ENCODE peak calls at places on chromosome 7, in six cellular contexts. C is activated effector memory CD4-positive, alpha-beta T cell treated with anti-CD3 and anti-CD28 coated beads, Interleukin-2, amount 50 U/mL, for 16 hours; Q is posterior cingulate gyrus; D is ELR; B is cardiac fibroblast; Z is GDM1. O is an unnamed sample.

GRCh38 chr7:68371985-68372384 is 1226.3 kb upstream of the AUTS2 start:
- DNase-seq in C (no peak), Q (no peak), D (no peak), B (no peak), Z (no peak), O (no peak)

GRCh38 chr7:36006656-36007229 is 146.3 kb upstream of the EEPD1 start:
- DNase-seq in C (no peak), Q (no peak), D (no peak), B (no peak), Z (no peak), O (no peak)

GRCh38 chr7:70647801-70648491 is 484.0 kb upstream of the GALNT17 start:
- DNase-seq in C (peak; percentile 89), Q (no peak), D (peak; percentile 94), B (no peak), Z (peak; percentile 7), O (peak; percentile 69)

GRCh38 chr7:63027075-63027474 is 971.6 kb upstream of the ZNF722 start:
- DNase-seq in C (no peak), Q (no peak), D (no peak), B (no peak), Z (no peak), O (no peak)

GRCh38 chr7:93147358-93147757 is 827 bp downstream of the SAMD9L start:
- DNase-seq in C (peak; percentile 76), Q (no peak), D (peak; percentile 62), B (peak; percentile 67), Z (peak; percentile 49), O (peak; percentile 65)

GRCh38 chr7:924541-925231 is 29.8 kb downstream of the ADAP1 start:
- DNase-seq in C (peak; percentile 88), Q (peak; percentile 9), D (peak; percentile 41), B (no peak), Z (peak; percentile 17), O (no peak)

GRCh38 chr7:148334959-148335577 is 255.5 kb upstream of the C7orf33 start:
- DNase-seq in C (no peak), Q (no peak), D (peak; percentile 3), B (peak; percentile 14), Z (no peak), O (no peak)

GRCh38 chr7:43248553-43248952 is 136.1 kb downstream of the HECW1 start:
- DNase-seq in C (no peak), Q (no peak), D (no peak), B (no peak), Z (no peak), O (no peak)

GRCh38 chr7:44752822-44753221 is 4.2 kb downstream of the ZMIZ2 start:
- DNase-seq in C (no peak), Q (no peak), D (no peak), B (no peak), Z (no peak), O (no peak)

GRCh38 chr7:39979406-39980073 is 29.5 kb downstream of the CDK13 start:
- DNase-seq in C (no peak), Q (no peak), D (no peak), B (no peak), Z (no peak), O (no peak)

GRCh38 chr7:44965937-44966730 is 12.7 kb downstream of the MYO1G start:
- DNase-seq in C (peak; percentile 53), Q (no peak), D (no peak), B (no peak), Z (no peak), O (no peak)

GRCh38 chr7:136887317-136887716 is 18.9 kb downstream of the CHRM2 start:
- DNase-seq in C (no peak), Q (no peak), D (no peak), B (no peak), Z (no peak), O (no peak)

GRCh38 chr7:96739167-96739566 is 29.5 kb upstream of the SEM1 start:
- DNase-seq in C (no peak), Q (no peak), D (no peak), B (no peak), Z (no peak), O (no peak)

GRCh38 chr7:55101359-55101758 is 82.5 kb downstream of the EGFR start:
- DNase-seq in C (no peak), Q (no peak), D (no peak), B (no peak), Z (no peak), O (no peak)

GRCh38 chr7:158001621-158002320 is 585.9 kb downstream of the PTPRN2 start:
- DNase-seq in C (no peak), Q (no peak), D (no peak), B (no peak), Z (no peak), O (no peak)

GRCh38 chr7:94395141-94396041 is 696 bp downstream of the COL1A2 start:
- DNase-seq in C (no peak), Q (no peak), D (peak; percentile 89), B (peak; percentile 94), Z (peak; percentile 30), O (no peak)

GRCh38 chr7:2554654-2555053 is 670 bp downstream of the BRAT1 start:
- DNase-seq in C (peak; percentile 59), Q (no peak), D (no peak), B (no peak), Z (no peak), O (no peak)